ENCODE peak calls at places on chromosome 4, in four cellular contexts. W is GM12865, A is natural killer cell, N is MCF 10A. J is an unnamed sample.

GRCh38 chr4:128232719-128233118 is 54.9 kb downstream of the PGRMC2 start:
- DNase-seq in A (no peak), W (no peak), N (no peak), J (no peak)

GRCh38 chr4:22515888-22516541 is at the start of gene ADGRA3:
- DNase-seq in A (no peak), W (peak; percentile 77), N (peak; percentile 74), J (peak; percentile 75)

GRCh38 chr4:10093801-10094552 is 22.6 kb downstream of the WDR1 start:
- DNase-seq in W (no peak), A (no peak), N (no peak), J (no peak)

GRCh38 chr4:3701271-3702083 is 64.7 kb upstream of the ADRA2C start:
- DNase-seq in A (no peak), N (no peak), W (no peak), J (no peak)

GRCh38 chr4:56728512-56728911 is 47.4 kb upstream of the HOPX start:
- DNase-seq in N (peak; percentile 99), A (no peak), W (no peak), J (no peak)

GRCh38 chr4:185096032-185096653 is 46.9 kb upstream of the SLC25A4 start:
- DNase-seq in N (peak; percentile 74), W (peak; percentile 51), A (no peak), J (no peak)

GRCh38 chr4:66035701-66036100 is 365.4 kb upstream of the EPHA5 start:
- DNase-seq in W (no peak), N (no peak), A (no peak), J (no peak)

GRCh38 chr4:2792711-2793577 is at the start of gene SH3BP2:
- DNase-seq in N (peak; percentile 75), W (peak; percentile 72), A (peak; percentile 38), J (peak; percentile 54)

GRCh38 chr4:175346381-175346780 is 428.2 kb downstream of the ADAM29 start:
- DNase-seq in A (no peak), W (no peak), N (peak; percentile 5), J (no peak)

GRCh38 chr4:78561677-78562076 is 10.1 kb downstream of the ANXA3 start:
- DNase-seq in A (no peak), W (no peak), N (no peak), J (no peak)

GRCh38 chr4:89303177-89303576 is 4.4 kb downstream of the GPRIN3 start:
- DNase-seq in A (no peak), N (no peak), W (no peak), J (no peak)

GRCh38 chr4:77310931-77311330 is 153.9 kb downstream of the CCNG2 start:
- DNase-seq in N (peak; percentile 1), A (no peak), W (no peak), J (no peak)

GRCh38 chr4:37993806-37994205 is 33.6 kb downstream of the PTTG2 start:
- DNase-seq in W (no peak), A (no peak), N (no peak), J (no peak)

GRCh38 chr4:29467044-29467717 is 1253.0 kb upstream of the PCDH7 start:
- DNase-seq in W (no peak), N (peak; percentile 4), A (no peak), J (no peak)

DNA sequence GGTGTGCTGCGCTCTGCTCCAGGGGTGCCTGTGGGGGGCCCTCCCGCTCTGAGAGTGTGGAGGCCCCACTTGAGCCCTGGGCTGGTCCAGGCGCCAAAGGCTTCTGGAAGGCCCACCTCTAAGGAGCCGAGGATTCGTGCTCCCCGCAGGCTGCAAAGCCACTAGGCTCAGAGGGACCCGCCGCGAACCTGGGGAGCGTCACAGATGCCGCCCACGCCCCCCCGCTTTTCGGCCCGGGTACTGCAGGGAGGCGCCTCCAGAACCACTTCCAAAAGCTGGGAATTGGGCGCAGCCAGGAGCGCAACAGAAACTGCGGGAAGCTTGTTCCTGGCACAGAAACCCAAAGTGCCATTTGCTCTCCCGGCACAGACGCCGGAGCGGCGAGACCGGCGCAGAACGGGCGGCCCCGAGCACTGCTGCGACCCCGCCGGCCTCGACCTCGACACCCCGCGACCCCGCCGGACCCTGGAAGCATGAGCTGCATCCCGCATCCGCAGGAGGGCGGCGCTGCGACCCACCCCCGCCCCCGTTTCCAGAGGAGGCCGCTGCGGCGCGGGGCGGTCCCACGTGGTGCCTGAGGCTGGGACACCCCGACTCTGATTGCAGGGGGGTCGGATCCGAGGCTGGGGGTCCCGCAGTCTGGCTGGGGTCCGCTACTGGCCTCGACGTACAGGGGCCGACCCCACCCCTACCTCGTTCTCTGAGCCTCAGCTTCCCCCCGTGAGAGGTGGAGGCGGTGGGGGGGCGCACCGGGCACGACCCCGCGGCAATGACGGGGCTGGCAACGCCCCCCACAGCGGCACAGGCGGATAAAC is 30.8 kb downstream of the CPLX1 start:
- DNase-seq in W (no peak), A (no peak), N (no peak), J (no peak)
- TF ChIP-seq CTCF in W (no peak), A (no peak), N (no peak), J (no peak)

DNA sequence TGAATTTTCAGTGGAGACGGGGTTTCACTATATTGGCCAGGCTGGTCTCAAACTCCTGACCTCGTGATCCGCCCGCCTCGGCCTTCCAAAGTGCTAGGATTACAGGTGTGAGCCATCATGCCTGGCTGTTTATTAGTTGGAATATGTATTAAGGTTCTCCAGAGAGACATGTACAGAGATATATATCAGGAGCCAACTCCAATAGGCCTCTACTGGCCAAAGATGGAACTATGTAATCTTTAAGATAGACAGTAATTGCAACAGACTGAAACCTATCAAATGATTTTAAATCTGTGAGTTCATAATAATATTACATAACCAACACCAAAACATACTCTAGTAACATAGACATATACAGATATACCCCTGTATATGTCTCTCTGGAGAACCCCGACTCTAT is 5.8 kb upstream of the DMP1 start:
- DNase-seq in W (no peak), A (no peak), N (no peak), J (no peak)
- TF ChIP-seq CTCF in W (no peak), A (no peak), N (no peak), J (peak; percentile 11)

GRCh38 chr4:41359069-41359769 is 102.5 kb downstream of the UCHL1 start:
- DNase-seq in W (no peak), A (no peak), N (no peak), J (no peak)
- TF ChIP-seq CTCF in W (no peak), A (no peak), N (no peak), J (peak; percentile 43)

GRCh38 chr4:44760142-44760898 is 34.0 kb upstream of the GNPDA2 start:
- DNase-seq in N (peak; percentile 59), W (peak; percentile 36), A (no peak), J (no peak)
- TF ChIP-seq CTCF in N (peak; percentile 48), W (peak; percentile 41), A (peak; percentile 49), J (peak; percentile 73)

GRCh38 chr4:80125252-80126177 is 52.5 kb upstream of the ANTXR2 start:
- DNase-seq in W (peak; percentile 45), N (peak; percentile 61), A (no peak), J (no peak)
- TF ChIP-seq CTCF in W (peak; percentile 31), N (peak; percentile 53), A (peak; percentile 37), J (peak; percentile 47)

J was measured in progenitor cell of endocrine pancreas.